ENCODE peak calls at places on chromosomes 3 and 15, in four cellular contexts. S is K562, R is HepG2, L is GM12878. A is an unnamed sample.

GRCh38 chr3:55167586-55168317 is 239.9 kb upstream of the LRTM1 start:
- DNase-seq in S (no peak), R (no peak), L (no peak), A (no peak)

GRCh38 chr15:69712999-69713398 is 260.4 kb downstream of the RPLP1 start:
- DNase-seq in S (no peak), R (peak), L (no peak), A (no peak)

GRCh38 chr3:157428957-157429356 is 7.7 kb upstream of the PTX3 start:
- DNase-seq in S (no peak), R (no peak), L (no peak), A (no peak)

GRCh38 chr3:148074916-148075315 is 622.8 kb upstream of the AGTR1 start:
- DNase-seq in S (no peak), R (no peak), L (no peak), A (no peak)

GRCh38 chr15:58438956-58439355 is 7.2 kb downstream of the LIPC start:
- DNase-seq in S (peak), R (peak), L (no peak), A (peak)

GRCh38 chr15:94584833-94585244 is 353.5 kb downstream of the MCTP2 start:
- DNase-seq in S (peak), R (no peak), L (peak), A (no peak)

GRCh38 chr15:29822685-29823459 is 604 bp upstream of the TJP1 start:
- DNase-seq in S (no peak), R (peak), L (no peak), A (peak)

GRCh38 chr15:58604455-58604923 is 145.0 kb downstream of the ADAM10 start:
- DNase-seq in S (no peak), R (peak), L (no peak), A (no peak)

GRCh38 chr3:134428396-134428795 is 54.1 kb upstream of the AMOTL2 start:
- DNase-seq in S (no peak), R (no peak), L (no peak), A (no peak)

GRCh38 chr15:91338763-91339162 is 238.7 kb downstream of the SV2B start:
- DNase-seq in S (no peak), R (no peak), L (no peak), A (no peak)

GRCh38 chr3:138188013-138188352 is 882 bp downstream of the ARMC8 start:
- DNase-seq in S (peak), R (no peak), L (no peak), A (no peak)

GRCh38 chr15:52206446-52206845 is 15.3 kb upstream of the GNB5 start:
- DNase-seq in S (no peak), R (no peak), L (no peak), A (no peak)

GRCh38 chr3:8702560-8702959 is 31.0 kb upstream of the CAV3 start:
- DNase-seq in S (peak), R (no peak), L (no peak), A (no peak)

GRCh38 chr15:40308844-40309189 is 1.1 kb upstream of the PLCB2 start:
- DNase-seq in S (peak), R (no peak), L (no peak), A (no peak)

GRCh38 chr3:129936757-129937156 is 37.8 kb upstream of the TRH start:
- DNase-seq in S (peak), R (peak), L (no peak), A (no peak)
- TF ChIP-seq TARDBP in S (no peak), R (no peak), L (no peak), A (no peak)

GRCh38 chr15:25700916-25701315 is 162.2 kb downstream of the ATP10A start:
- DNase-seq in S (no peak), R (no peak), L (no peak), A (no peak)
- TF ChIP-seq SP1 in S (no peak), R (no peak), L (no peak), A (no peak)

GRCh38 chr3:126316515-126316939 is 40.7 kb downstream of the KLF15 start:
- DNase-seq in S (no peak), R (no peak), L (no peak), A (no peak)
- TF ChIP-seq TARDBP in S (no peak), R (no peak), L (no peak), A (no peak)

GRCh38 chr3:132445812-132446211 is 28.5 kb downstream of the DNAJC13 start:
- DNase-seq in S (no peak), R (no peak), L (no peak), A (no peak)
- TF ChIP-seq SP1 in S (no peak), R (no peak), L (no peak), A (no peak)

GRCh38 chr3:3798641-3799113 is 554 bp upstream of the LRRN1 start:
- DNase-seq in S (no peak), R (no peak), L (no peak), A (no peak)

GRCh38 chr3:3801510-3801841 is 2.2 kb downstream of the LRRN1 start:
- DNase-seq in S (no peak), R (no peak), L (no peak), A (no peak)

GRCh38 chr3:3800685-3801509 is 1.7 kb downstream of the LRRN1 start:
- DNase-seq in S (no peak), R (no peak), L (no peak), A (no peak)

GRCh38 chr3:3800076-3800448 is 831 bp downstream of the LRRN1 start:
- DNase-seq in S (no peak), R (no peak), L (no peak), A (no peak)

DNA sequence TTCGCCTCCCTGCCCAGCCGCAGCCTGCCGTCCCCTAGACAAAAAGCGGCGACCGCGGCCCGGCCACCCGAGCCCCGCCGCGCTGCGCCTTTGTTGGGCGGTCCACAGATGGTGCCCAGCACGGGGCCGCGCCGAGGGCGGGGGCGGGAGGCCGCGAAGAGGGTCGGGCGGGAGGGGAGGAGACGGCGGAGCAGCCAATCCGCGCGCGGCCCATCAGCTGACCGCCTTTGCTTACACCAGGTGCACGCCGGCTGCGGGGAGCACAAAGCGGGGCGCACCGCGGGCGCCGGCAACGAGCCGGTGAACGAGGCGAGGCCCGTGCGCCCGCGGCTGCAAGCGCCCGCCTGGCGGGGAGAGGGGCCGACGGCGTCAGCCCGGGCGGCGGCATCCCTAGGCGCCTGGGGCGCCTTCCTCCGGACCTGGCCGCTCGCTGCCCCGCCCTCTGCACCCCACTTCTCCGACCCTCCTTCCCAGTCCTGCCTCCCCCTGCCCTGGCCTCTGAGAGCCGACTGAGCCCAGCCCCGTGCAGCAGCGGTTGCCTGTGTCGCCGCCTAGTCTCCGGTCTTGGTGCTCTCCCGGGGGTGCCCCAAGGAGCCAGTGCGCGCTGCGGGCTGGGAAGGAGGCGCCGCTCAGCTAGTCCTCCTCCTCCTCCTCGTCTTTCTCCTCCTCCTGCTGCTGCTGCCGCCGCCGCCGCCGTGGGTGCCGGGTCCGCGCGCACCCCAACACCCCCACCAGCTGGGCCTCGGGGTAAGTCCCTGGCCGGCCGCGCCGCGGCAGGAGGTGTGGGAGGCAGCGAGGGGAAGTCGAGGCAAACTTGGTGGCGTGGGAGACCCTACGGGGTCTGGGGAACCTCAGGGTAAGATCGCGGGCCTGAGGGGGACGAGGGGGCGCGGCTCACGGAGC is at the start of gene LRRN1:
- DNase-seq in S (no peak), R (no peak), L (no peak), A (peak)
- TF ChIP-seq TARDBP in S (no peak), R (no peak), L (no peak), A (no peak)

DNA sequence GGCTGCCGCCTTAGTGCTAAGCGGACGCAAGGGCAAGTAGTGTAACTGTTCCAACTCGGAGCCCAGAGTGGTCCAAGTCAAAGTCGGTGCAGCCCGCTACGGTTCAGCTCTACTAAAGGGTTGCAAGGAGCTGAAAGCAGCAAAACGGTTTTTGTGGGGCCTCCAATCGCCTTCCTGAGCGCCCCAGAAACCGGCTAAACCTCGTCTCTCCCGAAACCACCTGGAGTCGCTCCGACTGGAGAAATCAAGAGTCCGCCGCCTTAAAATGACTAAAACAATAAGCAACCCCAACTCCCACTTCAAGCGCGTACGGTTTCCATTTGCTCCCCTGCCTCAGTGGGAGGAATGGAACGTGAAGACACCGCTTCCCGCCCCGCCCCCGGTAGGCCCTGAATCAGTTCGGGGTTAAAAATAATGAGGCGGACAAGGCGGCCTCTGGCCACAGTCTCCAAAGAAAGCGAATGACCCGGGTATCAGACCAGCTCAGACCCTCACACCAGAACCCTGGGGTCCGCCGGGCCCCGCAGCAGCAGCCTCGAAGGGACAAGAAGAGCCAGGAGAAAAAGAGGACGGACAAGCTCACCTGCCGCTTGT is 400 bp downstream of the SEC11A start:
- DNase-seq in S (peak), R (no peak), L (no peak), A (peak)
- TF ChIP-seq SP1 in S (no peak), R (no peak), L (no peak), A (no peak)

DNA sequence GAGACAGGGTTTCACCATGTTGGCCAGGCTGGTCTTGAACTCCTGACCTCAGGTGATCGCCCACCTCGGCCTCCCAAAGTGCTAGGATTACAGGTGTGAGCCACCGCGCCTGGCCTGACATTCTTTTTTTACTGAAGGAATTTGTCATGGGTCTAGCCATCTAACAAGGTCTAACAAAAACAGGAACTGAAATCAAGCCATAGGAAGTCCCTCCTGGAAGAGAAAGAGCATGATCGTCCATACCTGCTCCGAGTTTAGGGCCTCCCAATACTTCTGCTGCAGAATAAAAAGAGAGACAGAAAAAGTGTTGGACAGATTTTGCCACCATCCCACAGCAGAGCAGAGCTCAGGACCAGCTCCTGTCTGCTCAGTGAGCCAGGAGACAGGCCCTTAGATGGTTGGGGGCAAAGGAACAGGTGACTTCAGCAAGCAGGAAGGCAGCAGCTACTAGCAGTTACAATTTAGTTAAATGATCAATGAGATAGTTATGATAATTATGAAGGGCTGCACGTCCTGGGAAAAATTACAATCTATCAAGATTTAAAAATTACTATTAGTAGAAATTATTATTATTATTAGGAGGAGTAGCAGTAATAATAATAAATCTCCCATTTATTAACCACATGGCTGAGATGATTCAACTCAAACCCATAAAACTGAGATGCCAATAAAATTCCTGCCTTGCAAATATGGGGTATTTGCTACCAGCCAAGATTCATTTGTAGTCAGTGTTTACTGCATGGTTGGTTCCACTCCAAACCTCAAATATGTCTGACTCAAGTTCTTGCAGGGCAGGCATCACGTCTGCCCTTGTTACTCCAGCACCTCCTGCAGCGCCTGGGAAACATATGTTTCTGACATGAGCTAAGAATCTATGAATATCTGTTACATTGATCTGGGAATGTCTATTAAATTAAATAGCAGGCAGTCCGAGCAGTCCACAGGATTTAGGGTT is 40.1 kb downstream of the TMEM44 start:
- DNase-seq in S (no peak), R (no peak), L (no peak), A (no peak)
- TF ChIP-seq TARDBP in S (no peak), R (no peak), L (no peak), A (no peak)

GRCh38 chr15:78988361-78988911 is 43.6 kb upstream of the CTSH start:
- DNase-seq in S (no peak), R (peak), L (peak), A (no peak)
- TF ChIP-seq SP1 in S (no peak), R (no peak), L (no peak), A (no peak)

DNA sequence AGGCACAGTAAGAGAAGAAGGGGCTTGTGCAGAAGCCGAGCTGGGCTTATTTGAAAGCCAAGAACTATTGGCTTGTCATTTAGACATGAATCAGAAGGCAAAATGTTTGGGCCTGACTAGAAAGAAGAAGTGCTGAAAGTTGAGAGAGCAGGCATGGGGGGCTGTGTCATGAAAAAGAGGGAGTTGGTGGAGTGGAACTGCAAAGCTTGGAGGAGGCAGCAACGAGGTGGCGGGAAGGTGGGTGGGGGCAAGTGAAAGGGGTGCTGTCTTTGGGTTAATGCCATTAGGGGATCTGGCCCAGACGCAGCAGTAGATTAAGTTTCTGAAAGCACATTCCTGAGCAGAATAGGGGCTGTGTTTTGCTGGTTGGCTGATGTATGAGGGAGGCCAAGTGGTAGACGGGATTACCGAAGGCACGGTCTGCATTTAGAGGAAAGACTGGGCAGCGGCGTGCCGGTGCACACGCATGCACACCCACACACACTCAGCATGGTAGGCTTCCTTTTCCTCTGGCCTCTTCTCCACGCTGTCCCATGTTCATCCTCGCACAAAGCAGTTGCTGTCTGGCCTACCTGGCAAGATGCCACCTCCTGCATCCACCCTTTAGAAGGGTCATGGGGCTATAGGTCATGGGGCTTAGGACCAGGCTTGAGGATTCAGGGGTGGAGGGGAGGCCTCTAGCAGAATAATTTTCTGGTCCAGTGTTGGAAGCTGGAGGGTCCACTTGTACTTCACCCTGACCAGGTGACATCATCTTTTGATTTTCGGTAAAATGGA is 43.0 kb downstream of the BOC start:
- DNase-seq in S (no peak), R (no peak), L (no peak), A (no peak)
- TF ChIP-seq TARDBP in S (no peak), R (no peak), L (no peak), A (no peak)

GRCh38 chr15:62430552-62430951 is 265.5 kb upstream of the C2CD4B start:
- DNase-seq in S (no peak), R (no peak), L (no peak), A (no peak)

GRCh38 chr15:62428259-62428658 is 263.2 kb upstream of the C2CD4B start:
- DNase-seq in S (no peak), R (no peak), L (no peak), A (no peak)

GRCh38 chr15:62428851-62429250 is 263.8 kb upstream of the C2CD4B start:
- DNase-seq in S (no peak), R (no peak), L (no peak), A (no peak)

GRCh38 chr15:62430056-62430455 is 265.0 kb upstream of the C2CD4B start:
- DNase-seq in S (no peak), R (peak), L (no peak), A (no peak)

DNA sequence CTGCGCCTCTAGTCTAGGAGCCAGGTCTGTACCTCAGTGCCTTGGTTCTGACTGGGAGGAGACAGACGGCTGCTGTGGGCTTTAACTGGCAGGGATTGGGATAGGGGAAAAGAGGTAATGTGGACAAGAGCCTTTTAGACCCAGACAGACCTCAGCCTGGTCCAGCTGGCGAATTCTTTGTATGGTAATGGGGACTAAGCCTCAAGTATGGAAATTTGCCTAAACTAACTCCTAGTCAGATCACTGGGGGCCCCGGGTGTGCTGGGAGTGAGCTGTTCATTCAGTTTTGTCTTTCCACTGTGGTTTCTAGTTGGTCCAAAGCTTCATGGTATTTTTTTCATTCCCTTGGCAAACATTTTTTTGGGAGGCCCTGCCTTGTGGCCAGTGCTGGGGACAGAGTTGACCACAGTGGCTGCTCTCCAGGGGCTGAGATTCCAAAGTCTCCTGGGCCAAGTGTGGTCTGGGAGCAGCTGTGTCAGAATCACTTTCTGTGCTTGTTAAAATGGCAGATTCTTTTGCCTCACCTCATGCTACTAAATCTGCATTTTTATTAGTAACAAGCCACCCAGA is 261.4 kb upstream of the C2CD4B start:
- DNase-seq in S (no peak), R (peak), L (no peak), A (no peak)
- TF ChIP-seq SP1 in S (no peak), R (no peak), L (no peak), A (no peak)

A was measured in HEK293T.